ENCODE peak calls at places on chromosome 2, in six cellular contexts. One of them, this sample, is unnamed.

GRCh38 chr2:224754129-224754528 is 38.0 kb upstream of the CCDC195 start:
- DNase-seq in astrocyte of the hippocampus: no peak
- DNase-seq in Peyer's patch: no peak
- DNase-seq in iPS DF 19.7: no peak
- DNase-seq in NCI-H1105: no peak
- DNase-seq in NCI-H524 treated with DMSO at 0.1 percent for 48 hours: no peak
- DNase-seq in this sample: no peak

GRCh38 chr2:121346886-121347285 is 61.9 kb upstream of the TFCP2L1 start:
- DNase-seq in astrocyte of the hippocampus: no peak
- DNase-seq in Peyer's patch: no peak
- DNase-seq in iPS DF 19.7: no peak
- DNase-seq in NCI-H1105: no peak
- DNase-seq in NCI-H524 treated with DMSO at 0.1 percent for 48 hours: no peak
- DNase-seq in this sample: no peak

GRCh38 chr2:218294430-218294999 is 2.2 kb upstream of the TMBIM1 start:
- DNase-seq in astrocyte of the hippocampus: no peak
- DNase-seq in Peyer's patch: no peak
- DNase-seq in iPS DF 19.7: no peak
- DNase-seq in NCI-H1105: no peak
- DNase-seq in NCI-H524 treated with DMSO at 0.1 percent for 48 hours: no peak
- DNase-seq in this sample: no peak

GRCh38 chr2:196131384-196131861 is 40.0 kb downstream of the STK17B start:
- DNase-seq in astrocyte of the hippocampus: no peak
- DNase-seq in Peyer's patch: no peak
- DNase-seq in iPS DF 19.7: no peak
- DNase-seq in NCI-H1105: no peak
- DNase-seq in NCI-H524 treated with DMSO at 0.1 percent for 48 hours: no peak
- DNase-seq in this sample: no peak

GRCh38 chr2:45067859-45068642 is 58.8 kb upstream of the SIX2 start:
- DNase-seq in astrocyte of the hippocampus: no peak
- DNase-seq in Peyer's patch: no peak
- DNase-seq in iPS DF 19.7: no peak
- DNase-seq in NCI-H1105: no peak
- DNase-seq in NCI-H524 treated with DMSO at 0.1 percent for 48 hours: peak
- DNase-seq in this sample: no peak

GRCh38 chr2:225400060-225400511 is 576 bp downstream of the NYAP2 start:
- DNase-seq in astrocyte of the hippocampus: peak
- DNase-seq in Peyer's patch: no peak
- DNase-seq in iPS DF 19.7: peak
- DNase-seq in NCI-H1105: peak
- DNase-seq in NCI-H524 treated with DMSO at 0.1 percent for 48 hours: peak
- DNase-seq in this sample: no peak

GRCh38 chr2:88656690-88657089 is 29.4 kb upstream of the EIF2AK3 start:
- DNase-seq in astrocyte of the hippocampus: peak
- DNase-seq in Peyer's patch: no peak
- DNase-seq in iPS DF 19.7: no peak
- DNase-seq in NCI-H1105: no peak
- DNase-seq in NCI-H524 treated with DMSO at 0.1 percent for 48 hours: no peak
- DNase-seq in this sample: no peak

GRCh38 chr2:20224716-20225293 is at the start of gene SDC1:
- DNase-seq in astrocyte of the hippocampus: peak
- DNase-seq in Peyer's patch: no peak
- DNase-seq in iPS DF 19.7: no peak
- DNase-seq in NCI-H1105: peak
- DNase-seq in NCI-H524 treated with DMSO at 0.1 percent for 48 hours: no peak
- DNase-seq in this sample: no peak